ENCODE peak calls at places on chromosomes 7 and 10, in nine cellular contexts. O, V, D, H, G, W, B, A and N are unnamed samples.

GRCh38 chr7:139797607-139798006 is 19.8 kb upstream of the HIPK2 start:
- DNase-seq in O (no peak), V (no peak), D (no peak), H (no peak), G (no peak), W (no peak), B (no peak), A (no peak), N (no peak)

GRCh38 chr7:142799483-142799882 is 28.7 kb downstream of the PRSS2 start:
- DNase-seq in O (no peak), V (no peak), D (no peak), H (no peak), G (no peak), W (no peak), B (no peak), A (no peak), N (no peak)

GRCh38 chr7:69840248-69840647 is 242.0 kb downstream of the AUTS2 start:
- DNase-seq in O (no peak), V (no peak), D (no peak), H (no peak), G (no peak), W (no peak), B (peak), A (peak), N (no peak)

GRCh38 chr10:94076325-94076841 is 82.7 kb downstream of the PLCE1 start:
- DNase-seq in O (peak), V (peak), D (no peak), H (no peak), G (no peak), W (no peak), B (no peak), A (peak), N (no peak)

GRCh38 chr7:2263176-2263575 is 21.1 kb downstream of the NUDT1 start:
- DNase-seq in O (no peak), V (no peak), D (no peak), H (no peak), G (no peak), W (peak), B (no peak), A (no peak), N (no peak)

GRCh38 chr7:44211126-44211675 is 10.4 kb downstream of the YKT6 start:
- DNase-seq in O (no peak), V (no peak), D (no peak), H (no peak), G (no peak), W (no peak), B (no peak), A (no peak), N (no peak)

GRCh38 chr10:90051053-90051452 is 349.7 kb downstream of the KIF20B start:
- DNase-seq in O (no peak), V (no peak), D (peak), H (no peak), G (no peak), W (no peak), B (no peak), A (no peak), N (no peak)

GRCh38 chr7:84193787-84194186 is 802 bp downstream of the SEMA3A start:
- DNase-seq in O (no peak), V (no peak), D (no peak), H (no peak), G (no peak), W (no peak), B (no peak), A (no peak), N (no peak)

GRCh38 chr7:114138587-114138986 is 219.8 kb upstream of the PPP1R3A start:
- DNase-seq in O (no peak), V (no peak), D (no peak), H (no peak), G (no peak), W (no peak), B (no peak), A (no peak), N (no peak)
- TF ChIP-seq CTCF in O (no peak), V (no peak), D (no peak), H (no peak), G (no peak), W (no peak), B (no peak), A (no peak), N (no peak)

GRCh38 chr10:132220061-132220460 is 33.3 kb downstream of the DPYSL4 start:
- DNase-seq in O (no peak), V (no peak), D (no peak), H (no peak), G (peak), W (no peak), B (no peak), A (no peak), N (no peak)

GRCh38 chr10:132223611-132224342 is 37.0 kb downstream of the DPYSL4 start:
- DNase-seq in O (no peak), V (no peak), D (no peak), H (no peak), G (peak), W (no peak), B (no peak), A (no peak), N (no peak)

GRCh38 chr10:132222726-132223125 is 36.0 kb downstream of the DPYSL4 start:
- DNase-seq in O (no peak), V (no peak), D (no peak), H (no peak), G (peak), W (no peak), B (no peak), A (no peak), N (no peak)

GRCh38 chr10:132223156-132223590 is 36.4 kb downstream of the DPYSL4 start:
- DNase-seq in O (peak), V (peak), D (peak), H (peak), G (peak), W (peak), B (peak), A (peak), N (peak)

GRCh38 chr10:132219486-132219885 is 32.7 kb downstream of the DPYSL4 start:
- DNase-seq in O (no peak), V (no peak), D (no peak), H (no peak), G (peak), W (no peak), B (no peak), A (no peak), N (no peak)
- TF ChIP-seq CTCF in O (no peak), V (peak), D (no peak), H (no peak), G (no peak), W (no peak), B (peak), A (peak), N (no peak)

GRCh38 chr7:129381710-129382484 is 52.3 kb upstream of the STRIP2 start:
- DNase-seq in O (no peak), V (no peak), D (no peak), H (no peak), G (no peak), W (no peak), B (no peak), A (no peak), N (no peak)

GRCh38 chr7:129375221-129375938 is 58.9 kb upstream of the STRIP2 start:
- DNase-seq in O (no peak), V (no peak), D (no peak), H (no peak), G (no peak), W (no peak), B (no peak), A (no peak), N (no peak)

GRCh38 chr7:129373651-129374428 is 60.4 kb upstream of the STRIP2 start:
- DNase-seq in O (no peak), V (no peak), D (no peak), H (no peak), G (no peak), W (no peak), B (no peak), A (no peak), N (no peak)

GRCh38 chr7:129376076-129376777 is 58.0 kb upstream of the STRIP2 start:
- DNase-seq in O (no peak), V (peak), D (peak), H (no peak), G (no peak), W (no peak), B (peak), A (peak), N (no peak)

DNA sequence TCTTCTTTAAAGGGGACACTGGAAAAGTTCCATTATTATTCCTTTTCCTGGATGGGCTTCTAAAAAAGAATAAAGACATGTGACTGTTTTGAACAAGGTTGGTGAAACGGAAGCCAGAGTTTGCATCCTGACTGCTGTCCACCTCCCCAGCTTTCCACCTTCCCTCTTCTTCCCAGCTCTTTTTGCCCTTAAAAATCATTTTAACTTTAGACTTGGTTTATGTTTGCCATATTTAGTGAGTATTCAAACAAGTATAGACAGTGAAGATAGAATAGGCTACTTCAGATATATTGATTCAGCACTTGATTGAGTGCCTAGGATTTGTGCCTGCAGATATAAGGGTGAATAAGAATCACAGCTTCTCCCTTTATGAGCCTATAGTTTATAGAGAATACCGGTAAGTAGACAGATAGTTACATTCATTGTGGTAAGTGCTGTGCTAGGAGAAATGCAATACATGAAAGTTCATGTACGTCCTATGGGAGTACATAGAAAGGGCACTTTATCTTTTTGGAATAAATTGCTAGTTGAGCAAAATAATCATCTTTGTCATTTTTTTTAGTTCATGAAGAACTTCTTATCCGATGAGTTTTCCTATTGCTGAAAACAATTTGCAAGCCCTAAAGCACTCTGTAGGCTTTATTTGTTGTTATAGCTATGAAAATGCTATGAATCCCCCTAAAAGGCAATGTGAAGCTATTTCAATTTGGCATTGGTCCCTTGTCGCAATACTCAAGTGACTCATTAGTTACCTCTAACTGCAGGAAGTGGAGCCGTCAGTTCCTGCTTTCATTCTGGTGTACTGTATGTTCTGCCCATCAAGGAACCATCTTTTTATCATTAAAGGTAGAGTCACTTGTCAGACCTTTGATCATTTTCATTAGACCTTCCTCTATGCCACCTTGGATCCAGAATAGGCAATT is 57.2 kb upstream of the STRIP2 start:
- DNase-seq in O (no peak), V (no peak), D (no peak), H (peak), G (no peak), W (no peak), B (no peak), A (peak), N (no peak)
- TF ChIP-seq CTCF in O (no peak), V (peak), D (no peak), H (no peak), G (no peak), W (no peak), B (peak), A (no peak), N (no peak)

DNA sequence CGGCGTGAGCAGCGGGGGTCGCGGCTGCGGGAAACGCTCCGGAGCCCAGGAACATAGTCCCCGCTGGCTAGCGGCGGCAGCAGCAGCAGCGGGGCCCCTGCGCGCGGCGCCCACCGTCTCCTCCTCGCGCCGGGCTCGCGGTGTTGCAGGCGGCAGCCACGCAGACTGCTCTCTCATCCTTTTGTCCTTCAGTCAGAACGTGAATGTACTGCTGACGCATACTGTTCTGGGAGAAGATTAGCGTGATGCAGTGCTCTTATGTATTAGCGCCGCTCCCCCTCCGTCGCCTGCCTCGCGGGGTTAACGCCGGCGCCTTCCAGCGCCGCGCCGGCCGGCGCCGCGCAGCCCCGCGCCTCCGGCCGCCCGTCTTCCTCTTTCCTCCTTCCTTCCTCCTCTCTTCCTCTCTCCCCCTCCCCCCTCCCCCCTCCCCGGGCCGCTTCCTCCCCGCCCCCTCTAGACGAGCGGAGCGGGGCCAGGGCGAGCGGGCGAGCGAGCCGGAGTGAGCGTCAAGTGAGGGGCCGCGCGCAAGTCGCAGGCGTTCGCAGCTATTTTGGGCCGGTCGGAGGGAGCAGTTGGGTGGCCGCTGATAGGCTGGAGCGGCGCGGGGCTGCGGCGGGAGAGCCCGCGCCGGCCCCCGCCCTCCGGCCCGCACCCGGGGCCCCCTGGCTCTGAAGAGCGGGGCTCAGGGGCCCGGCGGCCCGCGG is 816 bp upstream of the LRRC4 start:
- DNase-seq in O (peak), V (peak), D (peak), H (no peak), G (peak), W (peak), B (peak), A (peak), N (peak)
- TF ChIP-seq CTCF in O (peak), V (peak), D (peak), H (no peak), G (peak), W (no peak), B (no peak), A (peak), N (peak)

GRCh38 chr7:105625986-105626385 is 44.7 kb upstream of the EFCAB10 start:
- DNase-seq in O (no peak), V (no peak), D (no peak), H (no peak), G (no peak), W (no peak), B (no peak), A (no peak), N (no peak)
- TF ChIP-seq CTCF in O (no peak), V (no peak), D (no peak), H (no peak), G (no peak), W (no peak), B (no peak), A (no peak), N (no peak)

GRCh38 chr10:100020883-100021248 is 11.1 kb upstream of the DNMBP start:
- DNase-seq in O (no peak), V (no peak), D (no peak), H (no peak), G (no peak), W (no peak), B (peak), A (no peak), N (no peak)

GRCh38 chr10:100020161-100020882 is 10.6 kb upstream of the DNMBP start:
- DNase-seq in O (no peak), V (no peak), D (no peak), H (no peak), G (no peak), W (no peak), B (peak), A (no peak), N (no peak)

GRCh38 chr10:100022403-100022802 is 12.7 kb upstream of the DNMBP start:
- DNase-seq in O (no peak), V (peak), D (no peak), H (no peak), G (no peak), W (no peak), B (no peak), A (peak), N (no peak)

GRCh38 chr10:100021322-100021721 is 11.6 kb upstream of the DNMBP start:
- DNase-seq in O (no peak), V (no peak), D (no peak), H (no peak), G (no peak), W (no peak), B (peak), A (no peak), N (no peak)

DNA sequence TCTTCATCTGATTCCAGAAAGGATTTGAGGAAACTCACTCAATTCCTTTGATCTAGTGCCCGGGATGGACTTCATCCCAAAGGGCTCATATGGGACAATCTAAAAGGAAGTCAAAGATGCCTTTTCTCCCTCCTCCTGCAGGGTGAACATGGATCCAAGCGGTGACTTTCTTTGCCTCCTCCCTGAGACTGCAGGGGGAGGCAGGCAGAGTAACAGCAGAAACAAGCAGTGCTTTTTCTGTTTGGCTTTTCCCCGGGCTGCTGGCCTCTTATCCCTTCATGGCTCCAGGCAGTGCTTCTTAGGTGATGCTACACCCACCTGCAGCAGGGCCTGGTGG is 10.0 kb upstream of the DNMBP start:
- DNase-seq in O (no peak), V (no peak), D (no peak), H (no peak), G (no peak), W (no peak), B (peak), A (no peak), N (no peak)
- TF ChIP-seq CTCF in O (no peak), V (peak), D (peak), H (no peak), G (no peak), W (no peak), B (peak), A (peak), N (no peak)